ENCODE peak calls at places on chromosomes 16 and 17, in nine cellular contexts. Y is COLO829; R is effector CD8-positive, alpha-beta T cell; A is AG10803; I is NCI-H748 treated with DMSO at 0.1 percent for 48 hours; Q is neural crest cell; O is SK-N-SH; E is T-cell; W is NCI-H2081. G is an unnamed sample.

GRCh38 chr16:10828851-10829331 is 10.3 kb upstream of the TVP23A start:
- DNase-seq in Y (peak), R (no peak), A (peak), I (no peak), Q (no peak), O (peak), E (no peak), W (no peak), G (no peak)

GRCh38 chr16:2243031-2243528 is 6.8 kb downstream of the DNASE1L2 start:
- DNase-seq in Y (no peak), R (no peak), A (no peak), I (no peak), Q (no peak), O (peak), E (no peak), W (no peak), G (no peak)

GRCh38 chr17:47739150-47739549 is 6.1 kb downstream of the TBX21 start:
- DNase-seq in Y (no peak), R (no peak), A (no peak), I (no peak), Q (no peak), O (no peak), E (no peak), W (no peak), G (no peak)

GRCh38 chr17:28737770-28738679 is 5.8 kb upstream of the TRAF4 start:
- DNase-seq in Y (no peak), R (no peak), A (no peak), I (no peak), Q (no peak), O (no peak), E (no peak), W (no peak), G (no peak)

GRCh38 chr16:2483160-2483559 is 8.2 kb downstream of the TBC1D24 start:
- DNase-seq in Y (no peak), R (no peak), A (peak), I (no peak), Q (no peak), O (peak), E (no peak), W (no peak), G (no peak)

GRCh38 chr16:73066321-73066926 is 18.5 kb upstream of the ZFHX3 start:
- DNase-seq in Y (no peak), R (no peak), A (no peak), I (no peak), Q (no peak), O (no peak), E (no peak), W (no peak), G (no peak)

GRCh38 chr17:56939869-56940484 is 20.9 kb downstream of the COIL start:
- DNase-seq in Y (peak), R (no peak), A (peak), I (peak), Q (no peak), O (peak), E (no peak), W (peak), G (no peak)

GRCh38 chr16:78628526-78628925 is 529.1 kb downstream of the WWOX start:
- DNase-seq in Y (no peak), R (no peak), A (no peak), I (no peak), Q (no peak), O (no peak), E (no peak), W (no peak), G (no peak)

GRCh38 chr16:12462690-12463646 is 340.7 kb downstream of the CPPED1 start:
- DNase-seq in Y (peak), R (no peak), A (peak), I (no peak), Q (no peak), O (no peak), E (no peak), W (no peak), G (no peak)

GRCh38 chr16:526181-527014 is 1.1 kb upstream of the CAPN15 start:
- DNase-seq in Y (no peak), R (no peak), A (peak), I (no peak), Q (no peak), O (no peak), E (no peak), W (no peak), G (peak)

GRCh38 chr17:75133001-75133400 is 1.5 kb upstream of the NT5C start:
- DNase-seq in Y (no peak), R (no peak), A (no peak), I (no peak), Q (no peak), O (no peak), E (no peak), W (no peak), G (no peak)

GRCh38 chr17:61839300-61839786 is 24.0 kb downstream of the BRIP1 start:
- DNase-seq in Y (no peak), R (no peak), A (no peak), I (no peak), Q (no peak), O (no peak), E (no peak), W (no peak), G (no peak)

GRCh38 chr17:49521521-49522185 is 26.6 kb downstream of the NGFR start:
- DNase-seq in Y (no peak), R (no peak), A (no peak), I (no peak), Q (no peak), O (peak), E (no peak), W (no peak), G (no peak)

GRCh38 chr17:10198509-10199249 is at the start of gene GAS7:
- DNase-seq in Y (no peak), R (no peak), A (no peak), I (no peak), Q (peak), O (peak), E (peak), W (no peak), G (peak)

GRCh38 chr17:63696381-63696961 is 3.5 kb downstream of the LIMD2 start:
- DNase-seq in Y (peak), R (no peak), A (peak), I (no peak), Q (no peak), O (peak), E (peak), W (no peak), G (no peak)

GRCh38 chr16:57253410-57253927 is 8.4 kb downstream of the ARL2BP start:
- DNase-seq in Y (no peak), R (no peak), A (no peak), I (no peak), Q (no peak), O (no peak), E (no peak), W (no peak), G (no peak)

GRCh38 chr17:33126086-33126485 is 134.4 kb downstream of the SPACA3 start:
- DNase-seq in Y (no peak), R (no peak), A (no peak), I (no peak), Q (no peak), O (no peak), E (no peak), W (no peak), G (no peak)

GRCh38 chr16:31351937-31352315 is 3.0 kb upstream of the ITGAX start:
- DNase-seq in Y (no peak), R (no peak), A (no peak), I (no peak), Q (no peak), O (no peak), E (no peak), W (no peak), G (peak)

GRCh38 chr16:23863511-23864422 is 28.0 kb downstream of the PRKCB start:
- DNase-seq in Y (no peak), R (no peak), A (no peak), I (no peak), Q (no peak), O (no peak), E (no peak), W (no peak), G (no peak)

GRCh38 chr17:45302649-45303173 is 14.1 kb downstream of the MAP3K14 start:
- DNase-seq in Y (no peak), R (no peak), A (peak), I (no peak), Q (no peak), O (no peak), E (no peak), W (no peak), G (no peak)

GRCh38 chr17:36824678-36825091 is 112.6 kb upstream of the LHX1 start:
- DNase-seq in Y (no peak), R (no peak), A (peak), I (no peak), Q (no peak), O (no peak), E (no peak), W (no peak), G (no peak)

GRCh38 chr17:45043813-45044540 is 7.5 kb downstream of the DCAKD start:
- DNase-seq in Y (peak), R (no peak), A (no peak), I (no peak), Q (no peak), O (no peak), E (no peak), W (no peak), G (no peak)

GRCh38 chr16:57500578-57501111 is 14.4 kb upstream of the DOK4 start:
- DNase-seq in Y (no peak), R (no peak), A (no peak), I (no peak), Q (no peak), O (peak), E (no peak), W (no peak), G (no peak)

GRCh38 chr17:71764507-71764906 is 356.3 kb upstream of the SOX9 start:
- DNase-seq in Y (no peak), R (no peak), A (no peak), I (no peak), Q (peak), O (peak), E (no peak), W (no peak), G (no peak)

GRCh38 chr17:28738680-28739384 is 5.0 kb upstream of the TRAF4 start:
- DNase-seq in Y (no peak), R (peak), A (no peak), I (no peak), Q (no peak), O (no peak), E (peak), W (no peak), G (no peak)

GRCh38 chr17:1120596-1121441 is 59.0 kb downstream of the ABR start:
- DNase-seq in Y (no peak), R (no peak), A (no peak), I (no peak), Q (no peak), O (no peak), E (no peak), W (no peak), G (peak)

GRCh38 chr16:87064731-87065720 is 252.2 kb downstream of the C16orf95 start:
- DNase-seq in Y (no peak), R (no peak), A (no peak), I (no peak), Q (no peak), O (no peak), E (no peak), W (no peak), G (no peak)

GRCh38 chr17:31743767-31744166 is 115.3 kb downstream of the COPRS start:
- DNase-seq in Y (no peak), R (no peak), A (peak), I (no peak), Q (no peak), O (no peak), E (no peak), W (no peak), G (no peak)

GRCh38 chr17:18859256-18859655 is 1.3 kb downstream of the PRPSAP2 start:
- DNase-seq in Y (no peak), R (no peak), A (peak), I (no peak), Q (no peak), O (peak), E (no peak), W (no peak), G (no peak)

GRCh38 chr16:3285131-3285530 is 1.8 kb downstream of the ZNF263 start:
- DNase-seq in Y (no peak), R (no peak), A (no peak), I (no peak), Q (no peak), O (no peak), E (no peak), W (no peak), G (no peak)

GRCh38 chr16:85253127-85253941 is 141.1 kb upstream of the CIBAR2 start:
- DNase-seq in Y (peak), R (peak), A (peak), I (no peak), Q (peak), O (peak), E (peak), W (no peak), G (peak)

GRCh38 chr16:5595849-5596248 is 498.3 kb upstream of the EEF2KMT start:
- DNase-seq in Y (no peak), R (no peak), A (no peak), I (no peak), Q (no peak), O (no peak), E (no peak), W (no peak), G (no peak)

GRCh38 chr17:65819810-65820209 is 258.4 kb upstream of the AXIN2 start:
- DNase-seq in Y (no peak), R (no peak), A (no peak), I (no peak), Q (no peak), O (no peak), E (no peak), W (no peak), G (no peak)

GRCh38 chr16:3880623-3881498 is at the start of gene CREBBP:
- DNase-seq in Y (peak), R (peak), A (peak), I (peak), Q (peak), O (peak), E (peak), W (peak), G (peak)

GRCh38 chr16:4057439-4057877 is 58.8 kb downstream of the ADCY9 start:
- DNase-seq in Y (no peak), R (no peak), A (peak), I (no peak), Q (no peak), O (no peak), E (no peak), W (no peak), G (no peak)

GRCh38 chr17:7883781-7884386 is 4.7 kb upstream of the CHD3 start:
- DNase-seq in Y (peak), R (peak), A (peak), I (no peak), Q (no peak), O (peak), E (peak), W (no peak), G (no peak)

GRCh38 chr17:71809537-71809936 is 311.3 kb upstream of the SOX9 start:
- DNase-seq in Y (no peak), R (no peak), A (no peak), I (no peak), Q (no peak), O (no peak), E (no peak), W (no peak), G (no peak)

G was measured in natural killer cell.